ENCODE peak calls at places on chromosome X, in five cellular contexts. B, P, O, C and H are unnamed samples.
A peak's percentile ranks its signal among the peaks of the same experiment; 100 is the strongest.

GRCh38 chrX:70479197-70479969 is 34.7 kb downstream of the DLG3 start:
- DNase-seq in O (no peak), P (no peak), B (no peak), C (no peak), H (no peak)

GRCh38 chrX:26788402-26788998 is 572.5 kb downstream of the MAGEB5 start:
- DNase-seq in P (no peak), B (no peak), C (no peak), O (no peak), H (peak; percentile 6)

GRCh38 chrX:10615931-10616780 is 4.2 kb downstream of the MID1 start:
- DNase-seq in C (peak; percentile 48), B (no peak), P (peak; percentile 38), O (no peak), H (peak; percentile 37)

GRCh38 chrX:11407331-11408110 is 114.3 kb downstream of the AMELX start:
- DNase-seq in C (no peak), O (no peak), B (no peak), P (no peak), H (no peak)

GRCh38 chrX:13471269-13471668 is 98.1 kb upstream of the EGFL6 start:
- DNase-seq in O (no peak), B (no peak), P (no peak), C (no peak), H (peak; percentile 29)

GRCh38 chrX:49155900-49156837 is 6.4 kb upstream of the MAGIX start:
- DNase-seq in O (peak; percentile 94), P (peak; percentile 87), C (peak; percentile 90), B (peak; percentile 85), H (no peak)

GRCh38 chrX:34654939-34655338 is 2.1 kb downstream of the TMEM47 start:
- DNase-seq in P (no peak), C (no peak), B (no peak), O (no peak), H (peak; percentile 26)

GRCh38 chrX:40132751-40133150 is 35.0 kb upstream of the BCOR start:
- DNase-seq in O (no peak), B (peak; percentile 55), P (peak; percentile 85), C (peak; percentile 90), H (no peak)

GRCh38 chrX:136193771-136194170 is 46.4 kb downstream of the FHL1 start:
- DNase-seq in P (no peak), B (no peak), O (no peak), C (no peak), H (no peak)

GRCh38 chrX:54808109-54808604 is 612 bp downstream of the MAGED2 start:
- DNase-seq in C (peak; percentile 80), B (no peak), O (peak; percentile 83), P (peak; percentile 65), H (peak; percentile 80)

GRCh38 chrX:153642313-153642654 is 4.7 kb upstream of the DUSP9 start:
- DNase-seq in P (no peak), C (no peak), B (no peak), O (peak; percentile 48), H (no peak)

GRCh38 chrX:97070346-97070745 is 186.6 kb downstream of the RPA4 start:
- DNase-seq in C (no peak), O (no peak), B (no peak), P (no peak), H (no peak)

GRCh38 chrX:2559124-2559523 is 58.3 kb upstream of the DHRSX start:
- DNase-seq in B (no peak), P (no peak), O (no peak), C (no peak), H (no peak)

GRCh38 chrX:110175146-110175545 is 142.7 kb downstream of the AMMECR1 start:
- DNase-seq in C (no peak), B (no peak), P (no peak), O (no peak), H (no peak)

GRCh38 chrX:10360121-10360520 is 203.3 kb downstream of the CLCN4 start:
- DNase-seq in O (no peak), C (no peak), B (no peak), P (no peak), H (peak; percentile 7)

GRCh38 chrX:63746278-63746677 is 38.7 kb downstream of the ARHGEF9 start:
- DNase-seq in O (no peak), C (no peak), P (no peak), B (no peak), H (no peak)

GRCh38 chrX:71283409-71284143 is at the start of gene NONO:
- DNase-seq in C (peak; percentile 93), B (peak; percentile 81), O (peak; percentile 88), P (peak; percentile 90), H (peak; percentile 99)

GRCh38 chrX:150366951-150367545 is 3.9 kb downstream of the MAMLD1 start:
- DNase-seq in O (no peak), P (no peak), C (no peak), B (no peak), H (no peak)

GRCh38 chrX:130108647-130109428 is 1.5 kb downstream of the ELF4 start:
- DNase-seq in O (no peak), P (no peak), C (no peak), B (no peak), H (no peak)

GRCh38 chrX:133722756-133723155 is 262.6 kb downstream of the GPC3 start:
- DNase-seq in P (no peak), O (no peak), C (no peak), B (no peak), H (no peak)

GRCh38 chrX:153971632-153972367 is at the start of gene HCFC1:
- DNase-seq in P (peak; percentile 94), O (peak; percentile 97), C (peak; percentile 96), B (peak; percentile 87), H (peak; percentile 91)

GRCh38 chrX:24178441-24178840 is 28.9 kb downstream of the ZFX start:
- DNase-seq in O (no peak), B (no peak), C (no peak), P (no peak), H (no peak)

GRCh38 chrX:107449490-107450175 is at the start of gene FRMPD3:
- DNase-seq in C (no peak), B (no peak), O (no peak), P (no peak), H (no peak)

GRCh38 chrX:23003121-23003520 is 3.4 kb downstream of the DDX53 start:
- DNase-seq in O (no peak), P (no peak), B (no peak), C (no peak), H (peak; percentile 5)

GRCh38 chrX:71105638-71106037 is 902 bp downstream of the CXorf65 start:
- DNase-seq in O (no peak), C (no peak), P (no peak), B (no peak), H (no peak)

GRCh38 chrX:39755152-39756032 is 342.4 kb downstream of the BCOR start:
- DNase-seq in O (peak; percentile 86), B (peak; percentile 67), C (peak; percentile 91), P (peak; percentile 83), H (peak; percentile 89)

GRCh38 chrX:41384041-41384705 is 50.2 kb downstream of the DDX3X start:
- DNase-seq in O (no peak), C (peak; percentile 55), B (no peak), P (peak; percentile 63), H (no peak)

GRCh38 chrX:20143539-20143938 is 1.9 kb upstream of the EIF1AX start:
- DNase-seq in C (no peak), P (no peak), B (no peak), O (no peak), H (no peak)

GRCh38 chrX:110081320-110081719 is 78.4 kb downstream of the TMEM164 start:
- DNase-seq in C (no peak), P (no peak), B (no peak), O (no peak), H (no peak)

GRCh38 chrX:57172544-57172943 is 35.3 kb upstream of the SPIN2A start:
- DNase-seq in B (no peak), P (no peak), C (no peak), O (no peak), H (no peak)

GRCh38 chrX:39000802-39001201 is 199.5 kb downstream of the MID1IP1 start:
- DNase-seq in B (no peak), C (no peak), P (no peak), O (no peak), H (no peak)

GRCh38 chrX:2584659-2585470 is 84.1 kb upstream of the DHRSX start:
- DNase-seq in O (no peak), P (no peak), C (no peak), B (no peak), H (no peak)

GRCh38 chrX:50067435-50068292 is 133.1 kb downstream of the AKAP4 start:
- DNase-seq in B (no peak), O (no peak), C (peak; percentile 15), P (peak; percentile 22), H (peak; percentile 22)

GRCh38 chrX:87621697-87622096 is 104.1 kb downstream of the KLHL4 start:
- DNase-seq in B (no peak), O (no peak), P (no peak), C (no peak), H (peak; percentile 65)

GRCh38 chrX:16870095-16870860 is at the start of gene RBBP7:
- DNase-seq in C (peak; percentile 94), O (peak; percentile 98), B (peak; percentile 84), P (peak; percentile 96), H (peak; percentile 95)
- H3K27me3 ChIP-seq in C (no peaks in the 10 kb centered on the region), O (no peaks in the 10 kb centered on the region), B (no peaks in the 10 kb centered on the region), P (peaks cover 6% of the 10 kb centered on the region), H (no peaks in the 10 kb centered on the region)

DNA sequence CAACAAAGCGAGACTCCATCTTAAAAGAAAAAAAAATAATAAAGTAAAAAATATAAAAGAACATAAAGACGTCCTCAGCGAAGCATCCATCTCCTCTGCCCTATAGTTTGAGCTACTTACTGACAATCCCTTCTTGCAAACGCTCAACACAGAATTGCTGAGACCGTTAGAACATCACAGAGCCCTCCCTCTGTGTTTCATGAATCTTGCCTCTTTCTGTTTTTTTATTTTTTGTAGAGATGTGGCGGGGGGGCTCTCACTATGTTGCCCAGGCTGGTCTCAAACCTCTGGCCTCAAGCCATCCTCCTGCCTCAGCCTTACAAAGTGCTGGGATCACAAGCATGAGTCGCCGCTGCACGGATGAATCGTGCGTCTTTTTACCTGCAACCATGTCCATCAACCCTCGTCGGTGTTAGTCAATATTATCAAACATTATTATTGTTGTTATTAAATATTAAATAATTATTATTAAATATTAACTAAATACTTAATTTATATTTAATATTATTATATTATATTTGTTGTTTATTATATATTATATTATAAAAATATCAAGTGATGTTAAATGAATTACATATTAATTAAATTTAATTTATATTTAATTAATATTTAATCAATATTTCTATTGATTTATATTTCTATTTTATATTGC is 200.7 kb downstream of the CRLF2 start:
- DNase-seq in O (no peak), C (no peak), B (no peak), P (no peak), H (no peak)
- H3K9me3 ChIP-seq in O (no peaks in the 10 kb centered on the region), C (no peaks in the 10 kb centered on the region), B (no peaks in the 10 kb centered on the region), P (no peaks in the 10 kb centered on the region), H (no peaks in the 10 kb centered on the region)

GRCh38 chrX:95666056-95666455 is 1018.6 kb upstream of the DIAPH2 start:
- DNase-seq in P (no peak), O (no peak), B (no peak), C (no peak), H (peak; percentile 78)
- H3K27me3 ChIP-seq in P (peaks cover 6% of the 10 kb centered on the region), O (no peaks in the 10 kb centered on the region), B (no peaks in the 10 kb centered on the region), C (no peaks in the 10 kb centered on the region), H (no peaks in the 10 kb centered on the region)

DNA sequence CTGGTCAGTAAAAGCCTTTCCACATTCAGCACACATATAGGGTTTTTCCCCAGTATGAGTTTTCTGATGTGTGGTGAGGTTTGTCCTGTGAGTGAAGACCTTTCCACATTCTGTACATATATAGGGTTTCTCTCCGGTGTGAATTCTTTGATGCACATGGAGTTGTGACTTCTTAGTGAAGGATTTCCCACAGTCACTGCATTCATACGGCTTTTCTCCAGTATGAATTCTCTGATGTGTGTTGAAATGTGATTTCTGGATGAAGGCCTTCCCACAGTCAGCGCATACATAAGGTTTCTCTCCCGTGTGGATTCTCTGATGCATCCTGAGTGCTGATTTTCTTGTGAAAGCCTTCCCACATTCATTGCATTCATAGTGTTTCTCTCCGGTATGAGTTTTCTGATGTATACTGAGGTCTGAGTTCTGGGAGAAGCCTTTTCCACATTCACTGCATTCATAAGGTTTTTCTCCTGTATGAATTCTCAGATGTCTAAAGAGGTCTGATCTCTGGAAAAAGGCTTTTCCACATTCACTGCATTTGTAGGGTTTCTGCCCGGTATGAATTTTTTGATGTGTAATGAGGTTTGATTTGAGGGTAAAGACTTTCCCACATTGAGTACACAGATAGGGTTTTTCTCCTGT is 34.7 kb downstream of the ZNF41 start:
- DNase-seq in P (no peak), C (no peak), O (no peak), B (no peak), H (no peak)
- H3K9me3 ChIP-seq in P (no peaks in the 10 kb centered on the region), C (peaks cover 10% of the 10 kb centered on the region), O (no peaks in the 10 kb centered on the region), B (peaks cover 62% of the 10 kb centered on the region), H (no peaks in the 10 kb centered on the region)